ENCODE peak calls at places on chromosomes 7 and 10, in nine cellular contexts. One of them, this sample, is unnamed.

GRCh38 chr10:114623661-114624294 is 34.3 kb downstream of the ABLIM1 start:
- DNase-seq in Peyer's patch: no peak
- DNase-seq in stimulated activated CD4-positive, alpha-beta T cell treated with anti-CD3 and anti-CD28 coated beads, Interleukin-4, amount 100 ng/mL, for 48 hours: no peak
- DNase-seq in non-pigmented ciliary epithelial cell: no peak
- DNase-seq in astrocyte of the cerebellum: peak
- DNase-seq in H54: peak
- DNase-seq in A549: peak
- DNase-seq in fibroblast of pulmonary artery: peak
- DNase-seq in NCI-H345: peak
- DNase-seq in this sample: no peak

GRCh38 chr7:18468794-18469193 is 26.8 kb upstream of the HDAC9 start:
- DNase-seq in Peyer's patch: no peak
- DNase-seq in stimulated activated CD4-positive, alpha-beta T cell treated with anti-CD3 and anti-CD28 coated beads, Interleukin-4, amount 100 ng/mL, for 48 hours: no peak
- DNase-seq in non-pigmented ciliary epithelial cell: no peak
- DNase-seq in astrocyte of the cerebellum: no peak
- DNase-seq in H54: no peak
- DNase-seq in A549: no peak
- DNase-seq in fibroblast of pulmonary artery: no peak
- DNase-seq in NCI-H345: no peak
- DNase-seq in this sample: no peak

GRCh38 chr10:117541405-117541908 is 1.1 kb upstream of the EMX2 start:
- DNase-seq in Peyer's patch: no peak
- DNase-seq in stimulated activated CD4-positive, alpha-beta T cell treated with anti-CD3 and anti-CD28 coated beads, Interleukin-4, amount 100 ng/mL, for 48 hours: no peak
- DNase-seq in non-pigmented ciliary epithelial cell: peak
- DNase-seq in astrocyte of the cerebellum: no peak
- DNase-seq in H54: no peak
- DNase-seq in A549: no peak
- DNase-seq in fibroblast of pulmonary artery: peak
- DNase-seq in NCI-H345: no peak
- DNase-seq in this sample: peak

GRCh38 chr10:31138026-31138553 is 106.4 kb upstream of the ZNF438 start:
- DNase-seq in Peyer's patch: no peak
- DNase-seq in stimulated activated CD4-positive, alpha-beta T cell treated with anti-CD3 and anti-CD28 coated beads, Interleukin-4, amount 100 ng/mL, for 48 hours: no peak
- DNase-seq in non-pigmented ciliary epithelial cell: no peak
- DNase-seq in astrocyte of the cerebellum: no peak
- DNase-seq in H54: no peak
- DNase-seq in A549: no peak
- DNase-seq in fibroblast of pulmonary artery: peak
- DNase-seq in NCI-H345: no peak
- DNase-seq in this sample: no peak

GRCh38 chr10:59907918-59908807 is 1.8 kb upstream of the CCDC6 start:
- DNase-seq in Peyer's patch: peak
- DNase-seq in stimulated activated CD4-positive, alpha-beta T cell treated with anti-CD3 and anti-CD28 coated beads, Interleukin-4, amount 100 ng/mL, for 48 hours: peak
- DNase-seq in non-pigmented ciliary epithelial cell: peak
- DNase-seq in astrocyte of the cerebellum: peak
- DNase-seq in H54: peak
- DNase-seq in A549: peak
- DNase-seq in fibroblast of pulmonary artery: peak
- DNase-seq in NCI-H345: no peak
- DNase-seq in this sample: peak

GRCh38 chr10:17423641-17424186 is 30.7 kb downstream of the ST8SIA6 start:
- DNase-seq in Peyer's patch: no peak
- DNase-seq in stimulated activated CD4-positive, alpha-beta T cell treated with anti-CD3 and anti-CD28 coated beads, Interleukin-4, amount 100 ng/mL, for 48 hours: no peak
- DNase-seq in non-pigmented ciliary epithelial cell: no peak
- DNase-seq in astrocyte of the cerebellum: no peak
- DNase-seq in H54: no peak
- DNase-seq in A549: no peak
- DNase-seq in fibroblast of pulmonary artery: no peak
- DNase-seq in NCI-H345: no peak
- DNase-seq in this sample: no peak

GRCh38 chr7:98669417-98670015 is 52.4 kb downstream of the NPTX2 start:
- DNase-seq in Peyer's patch: no peak
- DNase-seq in stimulated activated CD4-positive, alpha-beta T cell treated with anti-CD3 and anti-CD28 coated beads, Interleukin-4, amount 100 ng/mL, for 48 hours: no peak
- DNase-seq in non-pigmented ciliary epithelial cell: no peak
- DNase-seq in astrocyte of the cerebellum: no peak
- DNase-seq in H54: no peak
- DNase-seq in A549: no peak
- DNase-seq in fibroblast of pulmonary artery: no peak
- DNase-seq in NCI-H345: no peak
- DNase-seq in this sample: no peak

GRCh38 chr7:1758417-1758858 is 88.4 kb downstream of the ELFN1 start:
- DNase-seq in Peyer's patch: no peak
- DNase-seq in stimulated activated CD4-positive, alpha-beta T cell treated with anti-CD3 and anti-CD28 coated beads, Interleukin-4, amount 100 ng/mL, for 48 hours: no peak
- DNase-seq in non-pigmented ciliary epithelial cell: no peak
- DNase-seq in astrocyte of the cerebellum: no peak
- DNase-seq in H54: peak
- DNase-seq in A549: peak
- DNase-seq in fibroblast of pulmonary artery: peak
- DNase-seq in NCI-H345: peak
- DNase-seq in this sample: no peak

GRCh38 chr10:61031341-61031740 is 87.4 kb upstream of the RHOBTB1 start:
- DNase-seq in Peyer's patch: no peak
- DNase-seq in stimulated activated CD4-positive, alpha-beta T cell treated with anti-CD3 and anti-CD28 coated beads, Interleukin-4, amount 100 ng/mL, for 48 hours: no peak
- DNase-seq in non-pigmented ciliary epithelial cell: no peak
- DNase-seq in astrocyte of the cerebellum: no peak
- DNase-seq in H54: no peak
- DNase-seq in A549: no peak
- DNase-seq in fibroblast of pulmonary artery: no peak
- DNase-seq in NCI-H345: no peak
- DNase-seq in this sample: no peak

GRCh38 chr7:138468244-138469123 is 8.4 kb downstream of the TRIM24 start:
- DNase-seq in Peyer's patch: no peak
- DNase-seq in stimulated activated CD4-positive, alpha-beta T cell treated with anti-CD3 and anti-CD28 coated beads, Interleukin-4, amount 100 ng/mL, for 48 hours: no peak
- DNase-seq in non-pigmented ciliary epithelial cell: no peak
- DNase-seq in astrocyte of the cerebellum: no peak
- DNase-seq in H54: no peak
- DNase-seq in A549: no peak
- DNase-seq in fibroblast of pulmonary artery: peak
- DNase-seq in NCI-H345: no peak
- DNase-seq in this sample: no peak

GRCh38 chr10:88386878-88387773 is 196.0 kb downstream of the RNLS start:
- DNase-seq in Peyer's patch: no peak
- DNase-seq in stimulated activated CD4-positive, alpha-beta T cell treated with anti-CD3 and anti-CD28 coated beads, Interleukin-4, amount 100 ng/mL, for 48 hours: no peak
- DNase-seq in non-pigmented ciliary epithelial cell: peak
- DNase-seq in astrocyte of the cerebellum: peak
- DNase-seq in H54: peak
- DNase-seq in A549: peak
- DNase-seq in fibroblast of pulmonary artery: peak
- DNase-seq in NCI-H345: no peak
- DNase-seq in this sample: peak

GRCh38 chr7:82325416-82325815 is 118.2 kb downstream of the CACNA2D1 start:
- DNase-seq in Peyer's patch: no peak
- DNase-seq in stimulated activated CD4-positive, alpha-beta T cell treated with anti-CD3 and anti-CD28 coated beads, Interleukin-4, amount 100 ng/mL, for 48 hours: no peak
- DNase-seq in non-pigmented ciliary epithelial cell: no peak
- DNase-seq in astrocyte of the cerebellum: no peak
- DNase-seq in H54: no peak
- DNase-seq in A549: no peak
- DNase-seq in fibroblast of pulmonary artery: no peak
- DNase-seq in NCI-H345: no peak
- DNase-seq in this sample: no peak

GRCh38 chr10:119602241-119603095 is 5.7 kb upstream of the TIAL1 start:
- DNase-seq in Peyer's patch: peak
- DNase-seq in stimulated activated CD4-positive, alpha-beta T cell treated with anti-CD3 and anti-CD28 coated beads, Interleukin-4, amount 100 ng/mL, for 48 hours: peak
- DNase-seq in non-pigmented ciliary epithelial cell: no peak
- DNase-seq in astrocyte of the cerebellum: no peak
- DNase-seq in H54: no peak
- DNase-seq in A549: peak
- DNase-seq in fibroblast of pulmonary artery: peak
- DNase-seq in NCI-H345: no peak
- DNase-seq in this sample: no peak

GRCh38 chr10:71933651-71934050 is 30.5 kb upstream of the CHST3 start:
- DNase-seq in Peyer's patch: no peak
- DNase-seq in stimulated activated CD4-positive, alpha-beta T cell treated with anti-CD3 and anti-CD28 coated beads, Interleukin-4, amount 100 ng/mL, for 48 hours: peak
- DNase-seq in non-pigmented ciliary epithelial cell: no peak
- DNase-seq in astrocyte of the cerebellum: no peak
- DNase-seq in H54: no peak
- DNase-seq in A549: no peak
- DNase-seq in fibroblast of pulmonary artery: no peak
- DNase-seq in NCI-H345: no peak
- DNase-seq in this sample: no peak

GRCh38 chr7:73394416-73394815 is 39.2 kb upstream of the FZD9 start:
- DNase-seq in Peyer's patch: no peak
- DNase-seq in stimulated activated CD4-positive, alpha-beta T cell treated with anti-CD3 and anti-CD28 coated beads, Interleukin-4, amount 100 ng/mL, for 48 hours: no peak
- DNase-seq in non-pigmented ciliary epithelial cell: no peak
- DNase-seq in astrocyte of the cerebellum: no peak
- DNase-seq in H54: no peak
- DNase-seq in A549: no peak
- DNase-seq in fibroblast of pulmonary artery: no peak
- DNase-seq in NCI-H345: no peak
- DNase-seq in this sample: no peak

GRCh38 chr10:121168513-121169216 is 317.5 kb downstream of the WDR11 start:
- DNase-seq in Peyer's patch: no peak
- DNase-seq in stimulated activated CD4-positive, alpha-beta T cell treated with anti-CD3 and anti-CD28 coated beads, Interleukin-4, amount 100 ng/mL, for 48 hours: no peak
- DNase-seq in non-pigmented ciliary epithelial cell: no peak
- DNase-seq in astrocyte of the cerebellum: no peak
- DNase-seq in H54: no peak
- DNase-seq in A549: no peak
- DNase-seq in fibroblast of pulmonary artery: no peak
- DNase-seq in NCI-H345: no peak
- DNase-seq in this sample: no peak

This sample was measured in kidney epithelial cell.